ENCODE peak calls at places on chromosomes 4 and X, in eight cellular contexts. M is amniotic stem cell, R is IMR-90, P is GM20000, S is DMS53, Q is D341Med, A is putamen, W is astrocyte of the hippocampus. D is an unnamed sample.
A peak's percentile ranks its signal among the peaks of the same experiment; 100 is the strongest.

GRCh38 chr4:70721747-70722146 is at the start of gene RUFY3:
- DNase-seq in S (peak; percentile 76), P (no peak), Q (peak; percentile 82), W (peak; percentile 94), M (peak; percentile 89), R (peak; percentile 98), A (peak; percentile 96), D (peak; percentile 95)

GRCh38 chr4:123325241-123325681 is 71.3 kb upstream of the SPRY1 start:
- DNase-seq in W (peak; percentile 59), S (no peak), M (no peak), P (peak; percentile 59), A (no peak), R (no peak), Q (no peak), D (no peak)

GRCh38 chr4:153341575-153342090 is 2.9 kb upstream of the MND1 start:
- DNase-seq in S (peak; percentile 39), W (peak; percentile 40), Q (no peak), A (no peak), M (no peak), P (no peak), R (peak; percentile 64), D (no peak)

GRCh38 chr4:11765849-11766453 is 337.3 kb upstream of the HS3ST1 start:
- DNase-seq in P (peak; percentile 21), Q (peak; percentile 43), R (peak; percentile 37), A (no peak), M (peak; percentile 15), S (peak; percentile 82), W (peak; percentile 45), D (peak; percentile 14)

GRCh38 chrX:11665144-11666040 is at the start of gene ARHGAP6:
- DNase-seq in W (peak; percentile 53), Q (peak; percentile 41), M (no peak), P (peak; percentile 37), R (peak; percentile 20), A (no peak), S (peak; percentile 46), D (no peak)

GRCh38 chrX:1400049-1400448 is 8.1 kb upstream of the SLC25A6 start:
- DNase-seq in P (no peak), M (no peak), S (no peak), W (no peak), A (no peak), Q (peak; percentile 17), R (no peak), D (no peak)

GRCh38 chr4:53688186-53688790 is 97.0 kb upstream of the LNX1 start:
- DNase-seq in R (peak; percentile 100), P (peak; percentile 41), M (peak; percentile 94), S (peak; percentile 10), Q (no peak), A (peak; percentile 46), W (peak; percentile 98), D (no peak)

GRCh38 chrX:106698693-106699092 is 27.8 kb upstream of the RNF128 start:
- DNase-seq in Q (no peak), W (no peak), M (no peak), R (peak; percentile 67), A (no peak), S (no peak), P (no peak), D (no peak)

GRCh38 chr4:160835789-160836188 is 1328.0 kb downstream of the FSTL5 start:
- DNase-seq in R (no peak), S (peak; percentile 71), Q (no peak), P (no peak), W (peak; percentile 20), M (no peak), A (no peak), D (no peak)

GRCh38 chrX:20951016-20951795 is 423.0 kb upstream of the CNKSR2 start:
- DNase-seq in W (no peak), S (no peak), Q (no peak), P (no peak), A (no peak), R (no peak), M (no peak), D (no peak)

GRCh38 chrX:78123190-78123589 is 16.3 kb downstream of the TAF9B start:
- DNase-seq in W (peak; percentile 69), P (no peak), M (no peak), A (no peak), S (no peak), Q (no peak), R (peak; percentile 63), D (no peak)

GRCh38 chrX:17878028-17878670 is 17.1 kb upstream of the RAI2 start:
- DNase-seq in A (no peak), R (no peak), M (no peak), Q (no peak), W (no peak), S (no peak), P (no peak), D (no peak)

GRCh38 chr4:134337584-134337983 is 136.0 kb upstream of the PABPC4L start:
- DNase-seq in P (no peak), S (no peak), A (no peak), R (no peak), M (no peak), W (peak; percentile 47), Q (no peak), D (no peak)

GRCh38 chrX:43557792-43558191 is 98.3 kb upstream of the MAOA start:
- DNase-seq in R (peak; percentile 49), W (peak; percentile 69), Q (peak; percentile 39), S (peak; percentile 78), P (peak; percentile 35), M (peak; percentile 36), A (peak; percentile 34), D (peak; percentile 42)

GRCh38 chrX:8668797-8669196 is 63.1 kb downstream of the ANOS1 start:
- DNase-seq in P (no peak), A (no peak), R (no peak), Q (no peak), S (no peak), M (no peak), W (no peak), D (no peak)

GRCh38 chrX:771536-771935 is 140.9 kb downstream of the SHOX start:
- DNase-seq in P (no peak), M (no peak), S (no peak), W (no peak), Q (no peak), R (no peak), A (no peak), D (no peak)

GRCh38 chr4:99033956-99034355 is 38.4 kb downstream of the METAP1 start:
- DNase-seq in S (no peak), A (no peak), W (peak; percentile 70), Q (no peak), M (no peak), P (no peak), R (peak; percentile 19), D (no peak)

GRCh38 chr4:153409412-153409811 is 56.7 kb upstream of the TMEM131L start:
- DNase-seq in S (no peak), P (no peak), A (no peak), R (peak; percentile 89), Q (peak; percentile 31), W (peak; percentile 63), M (no peak), D (no peak)

GRCh38 chrX:2696698-2697215 is 5.7 kb downstream of the CD99 start:
- DNase-seq in P (peak; percentile 70), R (peak; percentile 90), A (no peak), M (no peak), S (no peak), Q (no peak), W (peak; percentile 67), D (peak; percentile 57)

GRCh38 chr4:7297374-7297773 is 105.0 kb downstream of the SORCS2 start:
- DNase-seq in A (no peak), Q (no peak), S (no peak), P (no peak), W (no peak), R (no peak), M (no peak), D (no peak)